ENCODE peak calls at places on chromosome 21, in ten cellular contexts. One of them, this sample, is unnamed.

GRCh38 chr21:9839011-9839661 is 682.2 kb upstream of the TPTE start:
- DNase-seq in upper lobe of right lung: peak; percentile 71
- DNase-seq in cardiac fibroblast: no peak
- DNase-seq in esophagus squamous epithelium: no peak
- DNase-seq in colonic mucosa: no peak
- DNase-seq in AG04450: no peak
- DNase-seq in AG09309: no peak
- DNase-seq in MM.1S: no peak
- DNase-seq in fibroblast of pulmonary artery: no peak
- DNase-seq in IMR-90: no peak
- DNase-seq in this sample: no peak

GRCh38 chr21:45573452-45574035 is 31.3 kb upstream of the SLC19A1 start:
- DNase-seq in upper lobe of right lung: peak; percentile 45
- DNase-seq in cardiac fibroblast: no peak
- DNase-seq in esophagus squamous epithelium: no peak
- DNase-seq in colonic mucosa: no peak
- DNase-seq in AG04450: no peak
- DNase-seq in AG09309: no peak
- DNase-seq in MM.1S: no peak
- DNase-seq in fibroblast of pulmonary artery: no peak
- DNase-seq in IMR-90: no peak
- DNase-seq in this sample: no peak

GRCh38 chr21:38985423-38986378 is 180.0 kb downstream of the ETS2 start:
- DNase-seq in upper lobe of right lung: peak; percentile 79
- DNase-seq in cardiac fibroblast: peak; percentile 99
- DNase-seq in esophagus squamous epithelium: no peak
- DNase-seq in colonic mucosa: peak; percentile 48
- DNase-seq in AG04450: peak; percentile 90
- DNase-seq in AG09309: peak; percentile 96
- DNase-seq in MM.1S: no peak
- DNase-seq in fibroblast of pulmonary artery: peak; percentile 97
- DNase-seq in IMR-90: peak; percentile 93
- DNase-seq in this sample: peak; percentile 98

GRCh38 chr21:37264808-37265207 is 2.3 kb downstream of the VPS26C start:
- DNase-seq in upper lobe of right lung: no peak
- DNase-seq in cardiac fibroblast: no peak
- DNase-seq in esophagus squamous epithelium: no peak
- DNase-seq in colonic mucosa: no peak
- DNase-seq in AG04450: no peak
- DNase-seq in AG09309: no peak
- DNase-seq in MM.1S: no peak
- DNase-seq in fibroblast of pulmonary artery: no peak
- DNase-seq in IMR-90: no peak
- DNase-seq in this sample: no peak

GRCh38 chr21:21722736-21723135 is 724.5 kb downstream of the NCAM2 start:
- DNase-seq in upper lobe of right lung: no peak
- DNase-seq in cardiac fibroblast: no peak
- DNase-seq in esophagus squamous epithelium: no peak
- DNase-seq in colonic mucosa: no peak
- DNase-seq in AG04450: no peak
- DNase-seq in AG09309: no peak
- DNase-seq in MM.1S: no peak
- DNase-seq in fibroblast of pulmonary artery: no peak
- DNase-seq in IMR-90: peak; percentile 11
- DNase-seq in this sample: peak; percentile 61

GRCh38 chr21:25638634-25639166 is 358 bp upstream of the JAM2 start:
- DNase-seq in upper lobe of right lung: no peak
- DNase-seq in cardiac fibroblast: peak; percentile 42
- DNase-seq in esophagus squamous epithelium: no peak
- DNase-seq in colonic mucosa: no peak
- DNase-seq in AG04450: no peak
- DNase-seq in AG09309: no peak
- DNase-seq in MM.1S: no peak
- DNase-seq in fibroblast of pulmonary artery: peak; percentile 38
- DNase-seq in IMR-90: peak; percentile 27
- DNase-seq in this sample: no peak

GRCh38 chr21:45366931-45367401 is 38.0 kb upstream of the COL18A1 start:
- DNase-seq in upper lobe of right lung: no peak
- DNase-seq in cardiac fibroblast: peak; percentile 99
- DNase-seq in esophagus squamous epithelium: no peak
- DNase-seq in colonic mucosa: peak; percentile 43
- DNase-seq in AG04450: peak; percentile 93
- DNase-seq in AG09309: peak; percentile 74
- DNase-seq in MM.1S: no peak
- DNase-seq in fibroblast of pulmonary artery: peak; percentile 98
- DNase-seq in IMR-90: peak; percentile 98
- DNase-seq in this sample: peak; percentile 99

GRCh38 chr21:46109251-46110221 is 11.6 kb downstream of the COL6A2 start:
- DNase-seq in upper lobe of right lung: peak; percentile 64
- DNase-seq in cardiac fibroblast: no peak
- DNase-seq in esophagus squamous epithelium: no peak
- DNase-seq in colonic mucosa: peak; percentile 15
- DNase-seq in AG04450: no peak
- DNase-seq in AG09309: no peak
- DNase-seq in MM.1S: no peak
- DNase-seq in fibroblast of pulmonary artery: no peak
- DNase-seq in IMR-90: no peak
- DNase-seq in this sample: peak; percentile 45

GRCh38 chr21:45859041-45859761 is 122.4 kb upstream of the COL6A1 start:
- DNase-seq in upper lobe of right lung: no peak
- DNase-seq in cardiac fibroblast: no peak
- DNase-seq in esophagus squamous epithelium: no peak
- DNase-seq in colonic mucosa: no peak
- DNase-seq in AG04450: no peak
- DNase-seq in AG09309: no peak
- DNase-seq in MM.1S: no peak
- DNase-seq in fibroblast of pulmonary artery: no peak
- DNase-seq in IMR-90: no peak
- DNase-seq in this sample: no peak

GRCh38 chr21:45857761-45858160 is 123.8 kb upstream of the COL6A1 start:
- DNase-seq in upper lobe of right lung: no peak
- DNase-seq in cardiac fibroblast: no peak
- DNase-seq in esophagus squamous epithelium: no peak
- DNase-seq in colonic mucosa: no peak
- DNase-seq in AG04450: no peak
- DNase-seq in AG09309: no peak
- DNase-seq in MM.1S: no peak
- DNase-seq in fibroblast of pulmonary artery: no peak
- DNase-seq in IMR-90: no peak
- DNase-seq in this sample: no peak

GRCh38 chr21:35925497-35925896 is 134.8 kb downstream of the SETD4 start:
- DNase-seq in upper lobe of right lung: no peak
- DNase-seq in cardiac fibroblast: peak; percentile 90
- DNase-seq in esophagus squamous epithelium: no peak
- DNase-seq in colonic mucosa: no peak
- DNase-seq in AG04450: no peak
- DNase-seq in AG09309: no peak
- DNase-seq in MM.1S: no peak
- DNase-seq in fibroblast of pulmonary artery: peak; percentile 71
- DNase-seq in IMR-90: peak; percentile 18
- DNase-seq in this sample: peak; percentile 80

GRCh38 chr21:45972716-45973474 is 8.7 kb upstream of the COL6A1 start:
- DNase-seq in upper lobe of right lung: peak; percentile 68
- DNase-seq in cardiac fibroblast: peak; percentile 97
- DNase-seq in esophagus squamous epithelium: no peak
- DNase-seq in colonic mucosa: no peak
- DNase-seq in AG04450: peak; percentile 88
- DNase-seq in AG09309: no peak
- DNase-seq in MM.1S: no peak
- DNase-seq in fibroblast of pulmonary artery: peak; percentile 96
- DNase-seq in IMR-90: peak; percentile 92
- DNase-seq in this sample: peak; percentile 96

GRCh38 chr21:46188226-46189212 is 4.3 kb upstream of the SPATC1L start:
- DNase-seq in upper lobe of right lung: peak; percentile 58
- DNase-seq in cardiac fibroblast: peak; percentile 64
- DNase-seq in esophagus squamous epithelium: no peak
- DNase-seq in colonic mucosa: peak; percentile 34
- DNase-seq in AG04450: no peak
- DNase-seq in AG09309: no peak
- DNase-seq in MM.1S: no peak
- DNase-seq in fibroblast of pulmonary artery: peak; percentile 85
- DNase-seq in IMR-90: peak; percentile 58
- DNase-seq in this sample: peak; percentile 69

GRCh38 chr21:35028451-35028757 is 20.7 kb downstream of the RUNX1 start:
- DNase-seq in upper lobe of right lung: no peak
- DNase-seq in cardiac fibroblast: no peak
- DNase-seq in esophagus squamous epithelium: no peak
- DNase-seq in colonic mucosa: no peak
- DNase-seq in AG04450: no peak
- DNase-seq in AG09309: no peak
- DNase-seq in MM.1S: no peak
- DNase-seq in fibroblast of pulmonary artery: no peak
- DNase-seq in IMR-90: no peak
- DNase-seq in this sample: no peak

GRCh38 chr21:44694776-44695175 is 2.2 kb upstream of the KRTAP10-12 start:
- DNase-seq in upper lobe of right lung: peak; percentile 48
- DNase-seq in cardiac fibroblast: no peak
- DNase-seq in esophagus squamous epithelium: no peak
- DNase-seq in colonic mucosa: no peak
- DNase-seq in AG04450: no peak
- DNase-seq in AG09309: no peak
- DNase-seq in MM.1S: no peak
- DNase-seq in fibroblast of pulmonary artery: no peak
- DNase-seq in IMR-90: no peak
- DNase-seq in this sample: no peak

GRCh38 chr21:46208761-46209721 is 19.5 kb downstream of the LSS start:
- DNase-seq in upper lobe of right lung: peak; percentile 56
- DNase-seq in cardiac fibroblast: no peak
- DNase-seq in esophagus squamous epithelium: no peak
- DNase-seq in colonic mucosa: no peak
- DNase-seq in AG04450: no peak
- DNase-seq in AG09309: no peak
- DNase-seq in MM.1S: no peak
- DNase-seq in fibroblast of pulmonary artery: no peak
- DNase-seq in IMR-90: no peak
- DNase-seq in this sample: no peak

DNA sequence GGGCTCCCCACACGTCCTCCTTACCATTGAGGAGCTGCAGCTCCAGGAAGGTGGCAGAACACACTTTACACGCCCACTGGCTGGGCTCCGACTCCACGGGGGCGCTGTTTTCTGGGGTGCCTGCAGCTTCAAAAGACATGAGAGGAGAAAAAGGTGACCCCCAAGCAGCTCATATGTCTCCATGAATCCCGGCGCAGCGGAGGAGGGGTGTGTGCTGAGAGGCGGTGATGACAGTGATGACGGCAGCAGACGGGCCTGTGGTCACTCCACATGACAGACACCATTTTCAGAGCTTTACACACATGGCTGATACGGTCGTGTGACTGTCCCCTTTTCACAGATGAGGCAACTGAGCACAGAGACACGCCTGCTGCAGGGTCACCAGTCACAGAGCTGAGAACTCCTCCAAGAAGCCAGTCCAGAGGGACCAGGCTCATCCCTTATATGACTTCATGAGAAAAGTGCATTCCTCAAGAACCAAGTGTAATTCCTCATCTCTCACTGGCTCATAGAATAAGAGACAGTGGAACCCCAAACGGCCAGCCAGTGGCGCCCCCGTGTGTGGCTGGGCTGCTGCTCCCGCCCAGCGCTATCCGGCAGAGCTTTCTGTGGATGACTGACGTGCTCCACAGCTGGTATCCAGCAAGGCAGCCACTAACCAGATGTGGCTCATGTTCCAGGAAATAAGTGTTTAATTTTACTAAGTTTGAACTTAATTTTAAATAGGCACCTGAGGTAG is 31.9 kb downstream of the PRDM15 start:
- DNase-seq in upper lobe of right lung: peak; percentile 57
- DNase-seq in cardiac fibroblast: peak; percentile 8
- DNase-seq in esophagus squamous epithelium: no peak
- DNase-seq in colonic mucosa: no peak
- DNase-seq in AG04450: no peak
- DNase-seq in AG09309: no peak
- DNase-seq in MM.1S: no peak
- DNase-seq in fibroblast of pulmonary artery: no peak
- DNase-seq in IMR-90: peak; percentile 28
- DNase-seq in this sample: peak; percentile 29
- TF ChIP-seq CTCF in upper lobe of right lung: no peak
- TF ChIP-seq CTCF in cardiac fibroblast: no peak
- TF ChIP-seq CTCF in esophagus squamous epithelium: no peak
- TF ChIP-seq CTCF in colonic mucosa: no peak
- TF ChIP-seq CTCF in AG04450: peak; percentile 26
- TF ChIP-seq CTCF in AG09309: peak; percentile 28
- TF ChIP-seq CTCF in MM.1S: no peak
- TF ChIP-seq CTCF in fibroblast of pulmonary artery: no peak
- TF ChIP-seq CTCF in IMR-90: peak; percentile 20
- TF ChIP-seq CTCF in this sample: peak; percentile 17

GRCh38 chr21:34003428-34003827 is 70.0 kb upstream of the MRPS6 start:
- DNase-seq in upper lobe of right lung: no peak
- DNase-seq in cardiac fibroblast: no peak
- DNase-seq in esophagus squamous epithelium: no peak
- DNase-seq in colonic mucosa: no peak
- DNase-seq in AG04450: no peak
- DNase-seq in AG09309: no peak
- DNase-seq in MM.1S: no peak
- DNase-seq in fibroblast of pulmonary artery: no peak
- DNase-seq in IMR-90: no peak
- DNase-seq in this sample: no peak
- H3K4me3 ChIP-seq in upper lobe of right lung: no peak overlapping the region
- H3K4me3 ChIP-seq in cardiac fibroblast: no peak overlapping the region
- H3K4me3 ChIP-seq in esophagus squamous epithelium: no peak overlapping the region
- H3K4me3 ChIP-seq in colonic mucosa: no peak overlapping the region
- H3K4me3 ChIP-seq in AG04450: no peak overlapping the region
- H3K4me3 ChIP-seq in AG09309: no peak overlapping the region
- H3K4me3 ChIP-seq in MM.1S: no peak overlapping the region
- H3K4me3 ChIP-seq in fibroblast of pulmonary artery: no peak overlapping the region
- H3K4me3 ChIP-seq in IMR-90: no peak overlapping the region
- H3K4me3 ChIP-seq in this sample: no peak overlapping the region

DNA sequence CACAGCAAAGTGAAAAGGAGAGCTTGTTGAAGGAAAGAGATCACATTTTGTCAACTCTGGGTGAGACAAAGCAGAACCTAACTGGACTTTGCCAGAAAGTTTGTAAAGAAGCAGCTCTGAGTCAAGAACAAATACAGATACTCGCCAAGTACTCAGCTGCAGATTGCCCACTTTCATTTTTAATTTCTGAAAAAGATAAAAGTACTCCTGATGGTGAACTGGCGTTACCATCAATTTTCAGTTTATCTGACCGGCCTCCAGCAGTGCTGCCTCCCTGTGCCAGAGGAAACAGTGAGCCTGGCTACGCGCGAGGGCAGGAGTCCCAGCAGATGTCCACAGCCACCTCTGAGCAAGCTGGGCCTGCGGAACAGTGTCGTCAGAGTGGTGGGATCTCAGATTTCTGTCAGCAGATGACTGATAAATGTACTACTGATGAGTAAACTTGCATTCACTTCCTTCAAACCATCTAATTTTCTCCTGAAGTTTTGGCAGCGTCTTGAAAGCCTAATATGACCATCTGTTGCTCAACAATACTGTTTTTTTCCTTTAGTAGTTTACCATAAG is 43.8 kb downstream of the BACH1 start:
- DNase-seq in upper lobe of right lung: no peak
- DNase-seq in cardiac fibroblast: peak; percentile 93
- DNase-seq in esophagus squamous epithelium: no peak
- DNase-seq in colonic mucosa: no peak
- DNase-seq in AG04450: peak; percentile 97
- DNase-seq in AG09309: peak; percentile 88
- DNase-seq in MM.1S: no peak
- DNase-seq in fibroblast of pulmonary artery: peak; percentile 96
- DNase-seq in IMR-90: peak; percentile 99
- DNase-seq in this sample: peak; percentile 100
- TF ChIP-seq CTCF in upper lobe of right lung: no peak
- TF ChIP-seq CTCF in cardiac fibroblast: no peak
- TF ChIP-seq CTCF in esophagus squamous epithelium: no peak
- TF ChIP-seq CTCF in colonic mucosa: no peak
- TF ChIP-seq CTCF in AG04450: peak; percentile 21
- TF ChIP-seq CTCF in AG09309: no peak
- TF ChIP-seq CTCF in MM.1S: no peak
- TF ChIP-seq CTCF in fibroblast of pulmonary artery: peak; percentile 15
- TF ChIP-seq CTCF in IMR-90: peak; percentile 12
- TF ChIP-seq CTCF in this sample: no peak

GRCh38 chr21:16305686-16306085 is 575.9 kb downstream of the USP25 start:
- DNase-seq in upper lobe of right lung: no peak
- DNase-seq in cardiac fibroblast: peak; percentile 27
- DNase-seq in esophagus squamous epithelium: no peak
- DNase-seq in colonic mucosa: no peak
- DNase-seq in AG04450: no peak
- DNase-seq in AG09309: no peak
- DNase-seq in MM.1S: no peak
- DNase-seq in fibroblast of pulmonary artery: peak; percentile 18
- DNase-seq in IMR-90: no peak
- DNase-seq in this sample: peak; percentile 67
- H3K4me3 ChIP-seq in upper lobe of right lung: no peak overlapping the region
- H3K4me3 ChIP-seq in cardiac fibroblast: no peak overlapping the region
- H3K4me3 ChIP-seq in esophagus squamous epithelium: no peak overlapping the region
- H3K4me3 ChIP-seq in colonic mucosa: no peak overlapping the region
- H3K4me3 ChIP-seq in AG04450: no peak overlapping the region
- H3K4me3 ChIP-seq in AG09309: no peak overlapping the region
- H3K4me3 ChIP-seq in MM.1S: no peak overlapping the region
- H3K4me3 ChIP-seq in fibroblast of pulmonary artery: no peak overlapping the region
- H3K4me3 ChIP-seq in IMR-90: no peak overlapping the region
- H3K4me3 ChIP-seq in this sample: peak overlapping the region; percentile 29

This sample was measured in fibroblast of mammary gland.